ENCODE peak calls at places on chromosomes 4 and X, in ten cellular contexts. T is AG04450, C is tibial nerve, G is fibroblast of lung, F is sigmoid colon, A is body of pancreas, N is SK-N-SH, H is colonic mucosa, R is suprapubic skin, O is mesenchymal stem cell. L is an unnamed sample. For H3K9me3, the result is how much of the 10 kb centered on the place peaks cover.

GRCh38 chr4:148730766-148731165 is 288.6 kb upstream of the NR3C2 start:
- DNase-seq in F (no peak), O (no peak), A (no peak), C (no peak), T (no peak), H (no peak), N (no peak), G (no peak), R (no peak), L (no peak)

GRCh38 chrX:154718607-154719006 is 32.3 kb downstream of the GAB3 start:
- DNase-seq in C (no peak), O (no peak), F (no peak), H (no peak), N (no peak), R (no peak), G (no peak), A (no peak), T (no peak), L (no peak)

GRCh38 chrX:111779582-111779981 is 96.4 kb upstream of the TRPC5OS start:
- DNase-seq in N (no peak), O (no peak), T (no peak), A (no peak), F (no peak), G (no peak), R (no peak), C (no peak), H (no peak), L (no peak)

GRCh38 chrX:2397229-2397628 is 103.5 kb downstream of the DHRSX start:
- DNase-seq in T (no peak), O (no peak), G (no peak), H (no peak), C (no peak), F (no peak), A (no peak), N (no peak), R (no peak), L (no peak)

GRCh38 chrX:39725928-39726619 is 371.7 kb downstream of the BCOR start:
- DNase-seq in O (peak), N (peak), T (peak), G (peak), A (no peak), C (no peak), F (peak), R (no peak), H (no peak), L (no peak)

GRCh38 chrX:10190367-10190766 is 33.6 kb downstream of the CLCN4 start:
- DNase-seq in G (peak), C (peak), F (no peak), O (peak), T (peak), N (peak), H (no peak), A (peak), R (no peak), L (peak)

GRCh38 chr4:20577702-20578101 is 122.6 kb upstream of the PACRGL start:
- DNase-seq in G (no peak), C (no peak), H (no peak), F (no peak), T (no peak), O (no peak), R (no peak), N (no peak), A (no peak), L (no peak)

GRCh38 chr4:153466637-153467153 is 535 bp downstream of the TMEM131L start:
- DNase-seq in G (no peak), R (no peak), C (no peak), A (no peak), T (no peak), O (no peak), N (peak), H (no peak), F (no peak), L (no peak)

DNA sequence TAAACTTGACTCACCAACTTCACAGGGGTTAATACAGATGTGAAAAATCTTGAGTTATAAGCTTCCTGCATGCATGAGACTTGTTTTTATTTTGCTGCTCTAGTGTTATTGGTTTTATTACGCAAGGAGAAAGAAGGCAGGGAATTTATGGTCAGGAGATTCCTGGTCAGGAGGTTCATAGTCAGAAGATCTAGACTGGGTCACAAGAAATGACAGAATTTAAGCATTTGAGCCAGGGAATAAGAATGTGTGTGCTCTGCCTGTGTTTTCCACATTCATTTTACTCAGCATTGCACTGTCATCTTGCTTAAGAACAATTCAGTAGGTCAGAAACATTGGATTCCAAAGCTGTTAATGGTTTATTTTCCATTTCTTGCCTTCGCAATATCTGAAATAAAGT is 2522.1 kb downstream of the ARAP2 start:
- DNase-seq in N (no peak), G (peak), F (no peak), T (no peak), A (no peak), O (peak), C (no peak), R (no peak), H (no peak), L (no peak)
- H3K9me3 ChIP-seq in N (under half), G (under half), F (under half), T (under half), A (under half), O (under half), C (under half), R (under half), H (under half), L (under half)

DNA sequence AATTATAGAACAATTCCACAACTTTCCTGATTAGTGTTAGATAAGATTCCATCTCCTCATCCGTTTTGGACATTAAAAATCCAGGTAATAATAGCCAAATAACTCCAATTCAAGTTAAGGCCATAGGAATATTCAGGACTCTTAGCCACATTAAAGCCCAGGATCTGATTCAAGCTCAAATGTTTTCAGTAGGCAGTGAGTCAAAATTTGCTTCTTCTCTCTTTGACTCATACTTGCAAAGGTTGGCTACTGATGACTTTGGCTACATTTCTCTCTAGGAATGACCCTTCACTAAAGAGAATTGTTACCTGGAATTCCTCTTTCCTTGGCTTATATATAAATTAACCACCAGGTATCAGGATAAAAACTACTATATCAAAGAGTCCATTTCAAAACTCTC is 354.9 kb upstream of the HS3ST1 start:
- DNase-seq in R (no peak), T (no peak), G (no peak), C (no peak), F (no peak), N (no peak), O (no peak), A (no peak), H (no peak), L (no peak)
- H3K9me3 ChIP-seq in R (under half), T (under half), G (under half), C (under half), F (under half), N (under half), O (under half), A (under half), H (under half), L (under half)

GRCh38 chr4:22522206-22522605 is 6.3 kb upstream of the ADGRA3 start:
- DNase-seq in R (no peak), C (no peak), T (no peak), O (no peak), G (no peak), F (no peak), A (no peak), H (no peak), N (no peak), L (no peak)
- H3K9me3 ChIP-seq in R (under half), C (under half), T (under half), O (under half), G (under half), F (under half), A (under half), H (under half), N (under half), L (under half)

DNA sequence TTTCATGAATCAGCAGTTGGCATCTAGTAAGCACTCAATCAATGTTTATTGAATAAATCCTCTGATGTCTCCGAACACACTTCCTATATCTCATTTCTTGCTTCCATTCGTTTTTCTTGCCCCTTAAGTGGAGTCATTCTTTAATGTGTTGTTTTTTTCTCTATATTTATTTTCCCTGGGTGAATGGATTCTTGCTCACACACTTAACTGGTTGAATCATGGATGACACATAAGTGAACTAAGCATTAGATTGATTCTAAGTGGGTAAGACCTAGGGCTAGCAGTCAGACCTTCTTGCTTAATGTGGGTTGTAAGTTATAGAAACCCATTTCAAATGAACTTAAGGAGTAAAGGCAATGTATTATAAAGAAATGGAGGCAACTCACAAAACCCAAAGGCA is 111.1 kb downstream of the RTL3 start:
- DNase-seq in N (no peak), T (no peak), O (no peak), C (no peak), R (no peak), A (no peak), H (no peak), G (peak), F (no peak), L (no peak)
- H3K9me3 ChIP-seq in N (under half), T (under half), O (under half), C (under half), R (under half), A (under half), H (under half), G (under half), F (under half), L (under half)

DNA sequence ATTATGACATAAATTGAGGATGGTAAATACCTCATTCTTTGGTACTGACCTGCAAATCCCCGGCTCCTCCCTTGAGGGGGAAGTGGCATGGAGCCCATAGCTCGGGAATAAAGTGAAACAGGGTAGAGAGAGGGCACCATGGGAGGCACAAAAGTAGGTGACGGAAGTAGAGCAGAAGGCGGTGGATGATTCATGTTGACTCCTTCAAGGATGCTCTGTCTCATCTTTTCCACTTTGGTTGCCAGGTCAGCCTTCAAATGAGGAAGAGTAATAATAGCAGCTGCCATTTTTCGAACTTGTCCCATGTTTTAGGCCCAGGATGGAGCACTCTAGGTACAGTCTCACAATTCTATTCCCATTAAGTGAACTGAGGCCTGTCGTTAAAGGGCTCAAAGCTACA is 41.4 kb upstream of the PHF8 start:
- DNase-seq in C (no peak), G (peak), T (no peak), N (no peak), H (no peak), F (no peak), O (no peak), A (no peak), R (no peak), L (no peak)
- H3K9me3 ChIP-seq in C (under half), G (under half), T (under half), N (under half), H (under half), F (under half), O (under half), A (under half), R (under half), L (under half)

DNA sequence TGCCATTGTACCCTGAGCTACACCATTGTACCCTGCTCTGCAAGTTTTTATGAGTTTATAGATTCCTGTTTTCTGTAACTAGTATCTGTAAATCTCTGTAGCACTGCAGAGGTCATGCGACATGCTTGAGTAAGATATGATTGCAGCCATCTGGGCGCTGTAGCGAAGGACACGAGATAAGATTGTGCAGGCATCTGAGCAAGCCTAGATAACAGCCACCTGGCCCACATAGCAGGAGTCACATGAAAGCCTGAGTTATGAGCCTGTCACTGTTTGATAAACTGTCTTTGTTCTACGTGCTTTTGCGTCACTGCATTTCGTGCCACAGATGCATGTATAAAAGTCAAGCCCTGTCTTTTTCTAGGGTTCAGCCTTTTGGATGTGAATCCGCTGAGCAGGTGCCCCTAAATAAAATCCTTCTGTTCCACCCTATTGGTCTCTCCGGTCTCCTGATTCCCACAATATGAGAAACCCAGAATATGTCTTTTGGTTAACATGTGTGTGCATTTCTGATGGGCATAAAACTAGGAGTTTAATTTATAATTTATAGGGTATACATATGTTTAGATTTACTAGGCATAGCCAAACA is 327.6 kb upstream of the MAOA start:
- DNase-seq in R (no peak), H (no peak), O (no peak), A (no peak), G (no peak), F (no peak), T (no peak), N (no peak), C (no peak), L (no peak)
- H3K9me3 ChIP-seq in R (under half), H (under half), O (under half), A (under half), G (under half), F (under half), T (under half), N (under half), C (under half), L (under half)

GRCh38 chrX:63784346-63784901 is 590 bp downstream of the ARHGEF9 start:
- DNase-seq in H (peak), T (no peak), N (no peak), C (no peak), O (no peak), G (no peak), R (no peak), A (no peak), F (no peak), L (peak)
- H3K9me3 ChIP-seq in H (under half), T (under half), N (under half), C (under half), O (under half), G (under half), R (under half), A (under half), F (under half), L (under half)

GRCh38 chr4:25221377-25221776 is 12.5 kb upstream of the PI4K2B start:
- DNase-seq in R (no peak), O (no peak), F (no peak), C (no peak), G (no peak), T (no peak), H (no peak), N (no peak), A (no peak), L (no peak)

GRCh38 chr4:25229804-25230203 is 4.0 kb upstream of the PI4K2B start:
- DNase-seq in A (no peak), C (no peak), N (no peak), T (no peak), R (no peak), F (no peak), H (no peak), G (no peak), O (no peak), L (no peak)

GRCh38 chr4:25223770-25224375 is 10.0 kb upstream of the PI4K2B start:
- DNase-seq in H (no peak), C (no peak), O (peak), T (no peak), N (no peak), F (no peak), A (no peak), G (peak), R (no peak), L (no peak)
- H3K9me3 ChIP-seq in H (under half), C (half or more), O (under half), T (under half), N (under half), F (under half), A (under half), G (under half), R (under half), L (under half)